ENCODE peak calls at places on chromosome 3, in eight cellular contexts. T is iPS DF 19.7; H is OCI-LY7; J is stimulated activated CD8-positive, alpha-beta memory T cell treated with anti-CD3 and anti-CD28 coated beads, Interleukin-2, amount 100 ng/mL, for 1 hour; K is NCI-H1930; Y is RWPE1; R is Right ventricle myocardium superior; I is amniotic stem cell. V is an unnamed sample.

GRCh38 chr3:10370429-10370828 is 49.5 kb upstream of the SEC13 start:
- DNase-seq in T (no peak), H (no peak), J (no peak), K (no peak), Y (no peak), R (peak), I (no peak), V (no peak)

GRCh38 chr3:72818915-72819314 is 29.3 kb downstream of the SHQ1 start:
- DNase-seq in T (no peak), H (no peak), J (no peak), K (no peak), Y (no peak), R (no peak), I (no peak), V (no peak)

GRCh38 chr3:161266731-161267150 is 45.6 kb downstream of the NMD3 start:
- DNase-seq in T (no peak), H (no peak), J (no peak), K (peak), Y (peak), R (no peak), I (no peak), V (no peak)

GRCh38 chr3:52608337-52608736 is 71.9 kb downstream of the UQCC5 start:
- DNase-seq in T (no peak), H (no peak), J (no peak), K (no peak), Y (no peak), R (no peak), I (no peak), V (no peak)

GRCh38 chr3:188272481-188273372 is 118.8 kb downstream of the LPP start:
- DNase-seq in T (no peak), H (no peak), J (no peak), K (no peak), Y (peak), R (no peak), I (no peak), V (no peak)

GRCh38 chr3:146280859-146281258 is 30.0 kb upstream of the PLSCR4 start:
- DNase-seq in T (no peak), H (no peak), J (no peak), K (no peak), Y (no peak), R (peak), I (no peak), V (peak)

GRCh38 chr3:51688206-51688600 is 17.2 kb downstream of the TEX264 start:
- DNase-seq in T (no peak), H (no peak), J (no peak), K (no peak), Y (no peak), R (no peak), I (no peak), V (no peak)

GRCh38 chr3:114445233-114445632 is 151.4 kb downstream of the TIGIT start:
- DNase-seq in T (no peak), H (no peak), J (no peak), K (no peak), Y (no peak), R (no peak), I (no peak), V (no peak)

GRCh38 chr3:48034000-48034516 is 17.8 kb upstream of the MAP4 start:
- DNase-seq in T (no peak), H (no peak), J (no peak), K (no peak), Y (peak), R (no peak), I (no peak), V (no peak)

GRCh38 chr3:14884665-14885064 is 62.7 kb upstream of the NR2C2 start:
- DNase-seq in T (no peak), H (no peak), J (no peak), K (no peak), Y (no peak), R (no peak), I (no peak), V (no peak)

GRCh38 chr3:140756240-140757016 is 78.6 kb downstream of the TRIM42 start:
- DNase-seq in T (no peak), H (peak), J (no peak), K (no peak), Y (no peak), R (no peak), I (no peak), V (no peak)

GRCh38 chr3:70550723-70551319 is 238.4 kb upstream of the MDFIC2 start:
- DNase-seq in T (no peak), H (peak), J (peak), K (peak), Y (no peak), R (peak), I (no peak), V (peak)

GRCh38 chr3:40876496-40876895 is 322.8 kb upstream of the CTNNB1 start:
- DNase-seq in T (no peak), H (no peak), J (no peak), K (no peak), Y (no peak), R (no peak), I (no peak), V (no peak)

GRCh38 chr3:123480428-123480827 is 31.5 kb upstream of the ADCY5 start:
- DNase-seq in T (no peak), H (peak), J (no peak), K (no peak), Y (no peak), R (no peak), I (no peak), V (no peak)

GRCh38 chr3:184378650-184379374 is 805 bp upstream of the THPO start:
- DNase-seq in T (no peak), H (no peak), J (no peak), K (no peak), Y (no peak), R (no peak), I (no peak), V (no peak)

V was measured in right cardiac atrium.